ENCODE peak calls at places on chromosomes 11 and 22, in four cellular contexts. D is fibroblast of mammary gland, C is adrenal gland, S is posterior cingulate gyrus. M is an unnamed sample.
A peak's percentile ranks its signal among the peaks of the same experiment; 100 is the strongest.

GRCh38 chr22:48954781-48955311 is 872.8 kb downstream of the BRD1 start:
- DNase-seq in D (no peak), C (no peak), S (peak; percentile 63), M (no peak)

GRCh38 chr11:43503417-43503816 is 144.7 kb downstream of the TTC17 start:
- DNase-seq in D (no peak), C (no peak), S (no peak), M (no peak)

GRCh38 chr11:35116762-35117588 is 22.0 kb upstream of the CD44 start:
- DNase-seq in D (peak; percentile 81), C (no peak), S (peak; percentile 68), M (no peak)

GRCh38 chr22:31327786-31328544 is 18.2 kb downstream of the PATZ1 start:
- DNase-seq in D (no peak), C (no peak), S (no peak), M (no peak)

GRCh38 chr11:104728927-104729326 is 169.3 kb downstream of the CASP12 start:
- DNase-seq in D (no peak), C (no peak), S (no peak), M (no peak)

GRCh38 chr22:23670378-23671295 is 20.2 kb upstream of the RGL4 start:
- DNase-seq in D (no peak), C (no peak), S (peak; percentile 57), M (no peak)

GRCh38 chr22:36151006-36151595 is 9.5 kb downstream of the APOL3 start:
- DNase-seq in D (peak; percentile 19), C (peak; percentile 63), S (no peak), M (no peak)

GRCh38 chr11:82858133-82858532 is 42.1 kb downstream of the PRCP start:
- DNase-seq in D (no peak), C (no peak), S (no peak), M (no peak)

GRCh38 chr11:118353084-118353710 is 6.2 kb upstream of the UBE4A start:
- DNase-seq in D (peak; percentile 35), C (no peak), S (no peak), M (no peak)

GRCh38 chr11:63907808-63908530 is 9.0 kb downstream of the RCOR2 start:
- DNase-seq in D (no peak), C (no peak), S (peak; percentile 93), M (no peak)

GRCh38 chr11:66051371-66051765 is 796 bp upstream of the SF3B2 start:
- DNase-seq in D (no peak), C (no peak), S (no peak), M (no peak)

GRCh38 chr11:102186836-102187235 is 76.6 kb downstream of the YAP1 start:
- DNase-seq in D (peak; percentile 56), C (no peak), S (no peak), M (no peak)

GRCh38 chr11:74459584-74459983 is 7.8 kb downstream of the KCNE3 start:
- DNase-seq in D (no peak), C (no peak), S (no peak), M (no peak)

GRCh38 chr11:8777907-8778767 is 95.5 kb downstream of the RPL27A start:
- DNase-seq in D (peak; percentile 72), C (no peak), S (peak; percentile 89), M (peak; percentile 38)

GRCh38 chr11:73201249-73201648 is 16.8 kb upstream of the P2RY2 start:
- DNase-seq in D (peak; percentile 33), C (no peak), S (peak; percentile 79), M (peak; percentile 44)

GRCh38 chr22:42203609-42204008 is 66.8 kb downstream of the TCF20 start:
- DNase-seq in D (no peak), C (no peak), S (no peak), M (no peak)

GRCh38 chr11:109956124-109956793 is 136.9 kb upstream of the ZC3H12C start:
- DNase-seq in D (no peak), C (no peak), S (no peak), M (no peak)

GRCh38 chr11:27209562-27210005 is 153.4 kb downstream of the CCDC34 start:
- DNase-seq in D (peak; percentile 97), C (peak; percentile 41), S (no peak), M (no peak)

GRCh38 chr11:19766206-19766605 is 53.6 kb downstream of the NAV2 start:
- DNase-seq in D (peak; percentile 52), C (no peak), S (no peak), M (no peak)

GRCh38 chr11:45885274-45885920 is at the start of gene MAPK8IP1:
- DNase-seq in D (peak; percentile 19), C (peak; percentile 63), S (peak; percentile 93), M (peak; percentile 61)

GRCh38 chr11:58059011-58059358 is 28.2 kb downstream of the OR6Q1 start:
- DNase-seq in D (peak; percentile 81), C (no peak), S (no peak), M (no peak)

GRCh38 chr11:109914809-109915653 is 178.2 kb upstream of the ZC3H12C start:
- DNase-seq in D (peak; percentile 61), C (no peak), S (no peak), M (no peak)

GRCh38 chr11:63802637-63803414 is 10.4 kb upstream of the SPINDOC start:
- DNase-seq in D (peak; percentile 83), C (no peak), S (peak; percentile 5), M (no peak)

GRCh38 chr11:117232022-117232878 is at the start of the genes PCSK7 and RNF214:
- DNase-seq in D (peak; percentile 51), C (peak; percentile 69), S (peak; percentile 98), M (peak; percentile 90)

GRCh38 chr22:23749747-23750373 is 1.1 kb downstream of the ZNF70 start:
- DNase-seq in D (no peak), C (no peak), S (no peak), M (no peak)

GRCh38 chr11:21888814-21889213 is 304.1 kb upstream of the ANO5 start:
- DNase-seq in D (peak; percentile 0), C (peak; percentile 15), S (no peak), M (no peak)

GRCh38 chr22:36384766-36385400 is 2.9 kb downstream of the MYH9 start:
- DNase-seq in D (no peak), C (no peak), S (no peak), M (no peak)

GRCh38 chr11:9498457-9499078 is 37.8 kb downstream of the ZNF143 start:
- DNase-seq in D (no peak), C (no peak), S (no peak), M (no peak)

GRCh38 chr11:118924591-118925585 is 838 bp downstream of the BCL9L start:
- DNase-seq in D (peak; percentile 28), C (peak; percentile 53), S (peak; percentile 92), M (peak; percentile 73)

GRCh38 chr11:33646629-33647028 is 54.0 kb downstream of the C11orf91 start:
- DNase-seq in D (no peak), C (no peak), S (no peak), M (no peak)

M was measured in mucosa of descending colon.